ENCODE peak calls at places on chromosomes 3 and 15, in four cellular contexts. W, F, A and D are unnamed samples.

GRCh38 chr3:186217820-186218164 is 108.9 kb upstream of the ETV5 start:
- DNase-seq in F (peak), A (no peak), W (no peak), D (peak)

GRCh38 chr3:157042226-157042625 is 117.7 kb downstream of the CCNL1 start:
- DNase-seq in F (no peak), W (no peak), A (no peak), D (no peak)

GRCh38 chr3:14595561-14595960 is 55.4 kb upstream of the GRIP2 start:
- DNase-seq in F (no peak), W (no peak), A (no peak), D (no peak)

GRCh38 chr3:167851171-167851570 is 115.7 kb downstream of the SERPINI1 start:
- DNase-seq in F (no peak), W (no peak), A (no peak), D (no peak)

GRCh38 chr15:67201136-67201535 is 53.3 kb downstream of the AAGAB start:
- DNase-seq in A (no peak), F (no peak), W (no peak), D (no peak)

GRCh38 chr3:41900265-41900664 is 61.6 kb downstream of the ULK4 start:
- DNase-seq in W (no peak), F (no peak), A (no peak), D (peak)

GRCh38 chr3:145719118-145719517 is 441.9 kb downstream of the PLOD2 start:
- DNase-seq in W (no peak), F (no peak), A (no peak), D (no peak)

GRCh38 chr3:169769287-169770181 is at the start of gene ACTRT3:
- DNase-seq in W (peak), F (peak), A (peak), D (no peak)

GRCh38 chr3:35393916-35394315 is 245.4 kb upstream of the ARPP21 start:
- DNase-seq in A (no peak), W (peak), F (no peak), D (peak)

GRCh38 chr15:77564933-77565332 is 67.8 kb downstream of the LINGO1 start:
- DNase-seq in F (no peak), W (no peak), A (no peak), D (no peak)

GRCh38 chr3:117814975-117815374 is 1105.4 kb downstream of the TUSC7 start:
- DNase-seq in W (no peak), F (no peak), A (peak), D (no peak)

GRCh38 chr15:65937476-65937875 is 68.2 kb downstream of the RAB11A start:
- DNase-seq in F (no peak), A (no peak), W (no peak), D (peak)

GRCh38 chr3:131174752-131175151 is 148.1 kb downstream of the NEK11 start:
- DNase-seq in A (no peak), F (no peak), W (peak), D (peak)

GRCh38 chr3:134211797-134212196 is 38.9 kb downstream of the RYK start:
- DNase-seq in A (peak), W (peak), F (peak), D (peak)

GRCh38 chr3:94234177-94234788 is 171.4 kb downstream of the NSUN3 start:
- DNase-seq in F (peak), A (peak), W (peak), D (peak)

GRCh38 chr3:109926376-109926775 is 589.0 kb upstream of the DPPA4 start:
- DNase-seq in A (no peak), F (no peak), W (no peak), D (no peak)

GRCh38 chr3:129593230-129593594 is 13.3 kb downstream of the PLXND1 start:
- DNase-seq in W (no peak), A (no peak), F (no peak), D (no peak)

GRCh38 chr15:38627684-38628277 is 63.2 kb upstream of the RASGRP1 start:
- DNase-seq in F (no peak), W (no peak), A (no peak), D (no peak)

GRCh38 chr15:39919396-39919739 is 698 bp downstream of the GPR176 start:
- DNase-seq in W (no peak), F (no peak), A (no peak), D (no peak)

GRCh38 chr3:77320514-77320913 is 280.6 kb downstream of the ROBO2 start:
- DNase-seq in F (no peak), A (no peak), W (peak), D (peak)

GRCh38 chr3:147348976-147349375 is 57.4 kb downstream of the ZIC4 start:
- DNase-seq in W (no peak), F (no peak), A (no peak), D (no peak)

GRCh38 chr15:65323071-65323511 is 18.6 kb downstream of the RNU5B-1 start:
- DNase-seq in W (no peak), F (no peak), A (no peak), D (no peak)

GRCh38 chr3:129439381-129439816 is 349 bp downstream of the MBD4 start:
- DNase-seq in A (no peak), F (peak), W (peak), D (peak)

GRCh38 chr3:33046521-33046920 is 50.4 kb downstream of the GLB1 start:
- DNase-seq in W (no peak), A (no peak), F (no peak), D (no peak)

GRCh38 chr3:146503459-146504202 is 34.3 kb upstream of the PLSCR2 start:
- DNase-seq in A (peak), F (no peak), W (peak), D (peak)

GRCh38 chr3:179791793-179792192 is 139.0 kb downstream of the USP13 start:
- DNase-seq in W (no peak), F (no peak), A (no peak), D (no peak)

GRCh38 chr3:58271901-58272501 is 34.0 kb upstream of the RPP14 start:
- DNase-seq in A (peak), W (no peak), F (peak), D (no peak)

GRCh38 chr3:175980731-175981130 is 1121.6 kb downstream of the NAALADL2 start:
- DNase-seq in W (no peak), F (no peak), A (peak), D (no peak)

GRCh38 chr3:169661567-169662214 is 1.8 kb downstream of the MECOM start:
- DNase-seq in W (peak), F (peak), A (no peak), D (peak)

GRCh38 chr15:33154366-33155166 is 39.9 kb downstream of the FMN1 start:
- DNase-seq in W (no peak), F (peak), A (no peak), D (no peak)